ENCODE peak calls at places on chromosome 10, in four cellular contexts. B is stimulated activated CD8-positive, alpha-beta memory T cell treated with anti-CD3 and anti-CD28 coated beads, Interleukin-4, amount 100 ng/mL, for 24 hours; E is PC-9; H is lung microvascular endothelial cell. T is an unnamed sample.

GRCh38 chr10:109343293-109343692 is 580.0 kb downstream of the XPNPEP1 start:
- DNase-seq in B (no peak), E (peak), H (no peak), T (no peak)

GRCh38 chr10:23294638-23295247 is 49.9 kb downstream of the C10orf67 start:
- DNase-seq in B (no peak), E (no peak), H (no peak), T (no peak)

GRCh38 chr10:46019541-46020343 is 10.7 kb downstream of the NCOA4 start:
- DNase-seq in B (no peak), E (no peak), H (peak), T (no peak)

GRCh38 chr10:3225589-3225988 is 53.0 kb upstream of the PITRM1 start:
- DNase-seq in B (no peak), E (no peak), H (no peak), T (no peak)

GRCh38 chr10:78894841-78895195 is 173.9 kb upstream of the ZMIZ1 start:
- DNase-seq in B (no peak), E (peak), H (no peak), T (no peak)

GRCh38 chr10:70374775-70375614 is 7.4 kb downstream of the LRRC20 start:
- DNase-seq in B (no peak), E (no peak), H (peak), T (no peak)

GRCh38 chr10:133324198-133324792 is 12.4 kb downstream of the CALY start:
- DNase-seq in B (peak), E (peak), H (peak), T (peak)

GRCh38 chr10:105797234-105797890 is 1156.3 kb downstream of the SORCS3 start:
- DNase-seq in B (no peak), E (no peak), H (peak), T (no peak)

GRCh38 chr10:84901885-84902284 is 573.5 kb downstream of the CCSER2 start:
- DNase-seq in B (no peak), E (no peak), H (no peak), T (no peak)

GRCh38 chr10:12355384-12355783 is 6.0 kb downstream of the CAMK1D start:
- DNase-seq in B (no peak), E (no peak), H (no peak), T (no peak)

GRCh38 chr10:102651455-102652169 is 7.3 kb downstream of the TRIM8 start:
- DNase-seq in B (no peak), E (no peak), H (no peak), T (no peak)

GRCh38 chr10:118832242-118832651 is 77.5 kb upstream of the CACUL1 start:
- DNase-seq in B (no peak), E (no peak), H (peak), T (no peak)

GRCh38 chr10:88852327-88852726 is 683 bp upstream of the ANKRD22 start:
- DNase-seq in B (no peak), E (no peak), H (no peak), T (no peak)